ENCODE peak calls at places on chromosomes 2 and 18, in ten cellular contexts. W is suprapubic skin, L is stomach, Q is sigmoid colon, Z is H1, J is K562, H is HepG2, S is transverse colon, K is SK-N-SH, M is GM12878. D is an unnamed sample.

GRCh38 chr2:119788751-119789150 is 29.0 kb downstream of the PTPN4 start:
- DNase-seq in H (no peak), W (no peak), S (no peak), M (no peak), Z (no peak), J (no peak), Q (no peak), L (no peak), K (no peak), D (no peak)

GRCh38 chr18:475202-475624 is 25.3 kb downstream of the COLEC12 start:
- DNase-seq in J (no peak), S (no peak), L (no peak), Q (peak), W (no peak), H (peak), M (no peak), K (no peak), Z (peak), D (no peak)

GRCh38 chr2:177273456-177273855 is 8.9 kb upstream of the NFE2L2 start:
- DNase-seq in W (no peak), Z (no peak), S (no peak), K (no peak), H (no peak), Q (no peak), J (no peak), L (no peak), M (no peak), D (no peak)

GRCh38 chr2:167133614-167134013 is 245.3 kb downstream of the XIRP2 start:
- DNase-seq in W (no peak), Z (no peak), L (no peak), K (no peak), Q (no peak), M (no peak), J (no peak), S (no peak), H (no peak), D (no peak)

GRCh38 chr2:25567406-25567805 is 106.0 kb downstream of the DTNB start:
- DNase-seq in J (peak), Z (no peak), S (no peak), K (peak), H (peak), W (no peak), Q (no peak), L (no peak), M (peak), D (no peak)

GRCh38 chr2:28895189-28895893 is 874 bp downstream of the WDR43 start:
- DNase-seq in K (no peak), Z (no peak), M (no peak), L (no peak), S (peak), H (peak), Q (peak), W (no peak), J (peak), D (no peak)

GRCh38 chr2:238908960-238909951 is 61.4 kb downstream of the TWIST2 start:
- DNase-seq in K (no peak), Z (no peak), L (no peak), H (no peak), Q (peak), W (peak), J (no peak), S (no peak), M (no peak), D (peak)

GRCh38 chr18:36811955-36812354 is 16.8 kb downstream of the TPGS2 start:
- DNase-seq in Z (no peak), Q (no peak), M (no peak), H (no peak), J (no peak), L (no peak), S (no peak), W (no peak), K (no peak), D (no peak)

GRCh38 chr2:212228651-212229253 is 309.9 kb downstream of the ERBB4 start:
- DNase-seq in S (no peak), L (no peak), Q (no peak), H (no peak), Z (no peak), W (no peak), K (no peak), M (no peak), J (no peak), D (no peak)

GRCh38 chr2:29698216-29698615 is 223.2 kb downstream of the ALK start:
- DNase-seq in S (no peak), H (no peak), K (no peak), Q (no peak), L (no peak), M (no peak), Z (no peak), J (no peak), W (no peak), D (no peak)

GRCh38 chr2:20091305-20091991 is 40.0 kb upstream of the LAPTM4A start:
- DNase-seq in Q (peak), S (peak), M (no peak), K (no peak), W (no peak), L (no peak), J (peak), Z (no peak), H (no peak), D (no peak)

GRCh38 chr2:174449033-174449432 is 37.8 kb downstream of the GPR155 start:
- DNase-seq in K (no peak), M (no peak), S (no peak), Z (no peak), Q (no peak), W (no peak), J (no peak), H (no peak), L (no peak), D (no peak)

GRCh38 chr2:174972924-174973323 is 32.3 kb downstream of the CHN1 start:
- DNase-seq in M (no peak), K (no peak), J (no peak), Z (no peak), H (no peak), Q (no peak), S (no peak), L (no peak), W (no peak), D (no peak)

GRCh38 chr2:103410221-103410620 is 648.4 kb downstream of the TMEM182 start:
- DNase-seq in L (no peak), J (no peak), K (no peak), S (no peak), Z (no peak), H (no peak), Q (no peak), W (no peak), M (no peak), D (no peak)

GRCh38 chr18:46727177-46727576 is 29.7 kb downstream of the ST8SIA5 start:
- DNase-seq in L (no peak), H (no peak), S (no peak), Z (no peak), W (no peak), M (no peak), K (no peak), Q (no peak), J (no peak), D (no peak)

GRCh38 chr18:63140997-63141776 is 178.4 kb downstream of the BCL2 start:
- DNase-seq in H (no peak), J (no peak), W (no peak), S (no peak), Q (no peak), M (no peak), L (no peak), Z (no peak), K (no peak), D (no peak)

GRCh38 chr2:101801496-101801895 is 104.0 kb downstream of the MAP4K4 start:
- DNase-seq in Q (no peak), L (no peak), W (no peak), M (no peak), S (no peak), H (no peak), Z (no peak), J (no peak), K (no peak), D (no peak)

GRCh38 chr2:235554385-235554784 is 60.5 kb downstream of the AGAP1 start:
- DNase-seq in L (no peak), M (no peak), K (no peak), J (no peak), W (no peak), S (no peak), H (no peak), Z (no peak), Q (no peak), D (no peak)

GRCh38 chr18:34821669-34822210 is 111.6 kb downstream of the DTNA start:
- DNase-seq in M (no peak), W (no peak), Q (no peak), S (no peak), H (peak), J (no peak), L (no peak), Z (no peak), K (no peak), D (no peak)

GRCh38 chr18:47730795-47731194 is 199.7 kb downstream of the SMAD2 start:
- DNase-seq in J (no peak), H (no peak), Z (no peak), K (no peak), M (no peak), W (peak), L (no peak), S (no peak), Q (peak), D (no peak)

GRCh38 chr2:117536139-117536538 is 278.4 kb upstream of the DDX18 start:
- DNase-seq in Z (no peak), S (no peak), M (no peak), H (peak), J (no peak), Q (no peak), K (no peak), L (no peak), W (no peak), D (no peak)

GRCh38 chr2:16019060-16019475 is 78.7 kb downstream of the MYCN start:
- DNase-seq in S (no peak), Z (no peak), K (no peak), Q (no peak), J (no peak), H (no peak), W (no peak), L (no peak), M (no peak), D (no peak)

GRCh38 chr18:12443631-12444030 is 35.9 kb downstream of the PRELID3A start:
- DNase-seq in W (no peak), J (no peak), L (no peak), H (no peak), Z (no peak), S (no peak), K (no peak), Q (no peak), M (no peak), D (no peak)

GRCh38 chr2:121075641-121076500 is 209.1 kb downstream of the TFCP2L1 start:
- DNase-seq in Z (no peak), H (no peak), Q (peak), K (peak), J (no peak), M (no peak), W (no peak), L (no peak), S (no peak), D (no peak)

GRCh38 chr2:226410212-226410611 is 389.4 kb downstream of the IRS1 start:
- DNase-seq in M (no peak), Z (no peak), H (no peak), J (no peak), W (no peak), S (no peak), L (no peak), K (no peak), Q (no peak), D (no peak)

GRCh38 chr2:227376911-227377396 is 2.2 kb downstream of the TM4SF20 start:
- DNase-seq in J (no peak), M (no peak), K (no peak), L (peak), Z (no peak), Q (no peak), S (no peak), H (no peak), W (no peak), D (no peak)

GRCh38 chr2:35220471-35220870 is 1135.1 kb upstream of the CRIM1 start:
- DNase-seq in M (no peak), Z (no peak), K (no peak), S (no peak), L (no peak), Q (no peak), J (no peak), H (no peak), W (no peak), D (no peak)

GRCh38 chr2:170878505-170878904 is 50.5 kb upstream of the GORASP2 start:
- DNase-seq in K (no peak), Q (no peak), W (no peak), Z (no peak), H (peak), S (no peak), L (no peak), M (no peak), J (no peak), D (no peak)

GRCh38 chr2:230512955-230513748 is 97.2 kb downstream of the SP100 start:
- DNase-seq in J (no peak), H (peak), S (no peak), L (no peak), K (no peak), Z (no peak), Q (no peak), M (no peak), W (no peak), D (no peak)

GRCh38 chr18:57813245-57813644 is 10.1 kb upstream of the ATP8B1 start:
- DNase-seq in Z (no peak), H (peak), Q (no peak), W (no peak), J (no peak), M (no peak), S (no peak), K (no peak), L (no peak), D (no peak)

GRCh38 chr2:174522553-174522952 is 35.7 kb upstream of the GPR155 start:
- DNase-seq in M (no peak), H (no peak), Q (no peak), Z (no peak), W (no peak), S (no peak), J (no peak), L (no peak), K (peak), D (no peak)

GRCh38 chr18:470661-471501 is 29.6 kb downstream of the COLEC12 start:
- DNase-seq in S (no peak), Q (no peak), H (no peak), L (no peak), Z (no peak), W (no peak), M (no peak), J (no peak), K (no peak), D (no peak)

GRCh38 chr2:138722316-138722715 is 57.9 kb downstream of the NXPH2 start:
- DNase-seq in J (no peak), L (no peak), W (no peak), S (no peak), K (no peak), Q (no peak), M (no peak), Z (no peak), H (no peak), D (no peak)

GRCh38 chr2:42498482-42498881 is 4.7 kb upstream of the KCNG3 start:
- DNase-seq in J (no peak), L (no peak), Q (no peak), M (no peak), Z (no peak), W (no peak), K (no peak), S (no peak), H (peak), D (no peak)

GRCh38 chr2:73112026-73112912 is 479 bp downstream of the RAB11FIP5 start:
- DNase-seq in K (peak), Q (peak), H (peak), M (no peak), W (peak), Z (no peak), S (peak), J (peak), L (peak), D (peak)

GRCh38 chr2:237892478-237892877 is 33.1 kb downstream of the RAMP1 start:
- DNase-seq in Q (peak), K (no peak), W (no peak), M (no peak), S (no peak), Z (no peak), L (no peak), H (no peak), J (no peak), D (no peak)

GRCh38 chr2:220531216-220531615 is 903.8 kb downstream of the SLC4A3 start:
- DNase-seq in M (no peak), J (no peak), Z (no peak), H (no peak), L (no peak), S (no peak), Q (no peak), W (no peak), K (no peak), D (no peak)

GRCh38 chr2:102045697-102046096 is 53.9 kb downstream of the IL1R2 start:
- DNase-seq in L (no peak), Q (no peak), K (no peak), S (no peak), Z (no peak), M (no peak), W (no peak), J (no peak), H (no peak), D (no peak)

GRCh38 chr2:177265386-177265690 is 811 bp upstream of the NFE2L2 start:
- DNase-seq in K (no peak), M (no peak), W (peak), Z (no peak), H (no peak), Q (no peak), S (peak), L (no peak), J (no peak), D (peak)

GRCh38 chr2:140986456-140986855 is 1144.4 kb downstream of the LRP1B start:
- DNase-seq in M (no peak), W (no peak), J (no peak), H (no peak), Z (no peak), L (no peak), S (no peak), K (no peak), Q (no peak), D (no peak)

GRCh38 chr2:189425676-189426075 is 15.6 kb upstream of the WDR75 start:
- DNase-seq in M (no peak), J (no peak), Z (no peak), K (no peak), S (no peak), H (no peak), Q (no peak), L (no peak), W (no peak), D (no peak)
- TF ChIP-seq POLR2AphosphoS5 in M (no peak), J (no peak), Z (no peak), K (no peak), S (no peak), H (no peak), Q (no peak), L (no peak), W (no peak), D (no peak)

GRCh38 chr18:27995770-27996502 is 181.0 kb downstream of the CDH2 start:
- DNase-seq in Z (no peak), S (no peak), Q (no peak), J (no peak), L (no peak), K (no peak), H (no peak), W (no peak), M (no peak), D (no peak)

GRCh38 chr18:27994571-27994970 is 182.4 kb downstream of the CDH2 start:
- DNase-seq in H (no peak), W (no peak), S (no peak), Q (no peak), K (no peak), L (no peak), M (no peak), Z (no peak), J (no peak), D (no peak)

GRCh38 chr18:27996792-27997191 is 180.1 kb downstream of the CDH2 start:
- DNase-seq in Z (no peak), Q (no peak), S (no peak), L (no peak), J (no peak), K (no peak), H (no peak), W (no peak), M (no peak), D (no peak)

GRCh38 chr18:27985800-27986199 is 191.1 kb downstream of the CDH2 start:
- DNase-seq in W (no peak), H (no peak), S (no peak), K (no peak), Z (no peak), L (no peak), J (no peak), Q (no peak), M (no peak), D (no peak)

GRCh38 chr18:27991391-27991790 is 185.5 kb downstream of the CDH2 start:
- DNase-seq in M (no peak), Q (no peak), W (no peak), L (no peak), Z (no peak), K (no peak), H (peak), S (no peak), J (no peak), D (no peak)
- TF ChIP-seq EP300 in M (no peak), Q (no peak), W (no peak), L (no peak), Z (no peak), K (no peak), H (no peak), S (no peak), J (no peak), D (no peak)

DNA sequence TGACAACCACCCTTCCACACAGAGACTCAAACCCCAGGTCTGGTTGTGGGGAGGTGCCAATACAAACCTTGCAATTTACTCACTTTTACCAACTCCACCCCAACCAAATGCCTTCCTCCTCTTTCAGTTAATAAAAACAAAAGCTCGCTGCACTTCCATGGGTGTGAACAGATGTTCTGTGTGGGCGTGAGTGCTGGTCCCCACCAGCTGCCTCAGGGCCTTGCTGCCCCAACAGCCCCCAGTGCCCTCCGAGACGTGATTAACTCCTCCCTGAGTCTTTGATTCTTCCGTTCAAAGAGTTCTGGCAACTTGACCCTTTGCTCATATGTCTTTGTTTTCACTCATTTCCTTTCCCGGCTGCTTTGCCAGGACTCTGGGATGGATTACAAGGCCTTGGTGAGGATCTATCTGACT is 258.9 kb upstream of the CXCR4 start:
- DNase-seq in J (no peak), L (no peak), Z (no peak), M (no peak), Q (no peak), H (no peak), W (no peak), K (no peak), S (no peak), D (peak)
- TF ChIP-seq POLR2AphosphoS5 in J (no peak), L (no peak), Z (no peak), M (no peak), Q (no peak), H (no peak), W (no peak), K (no peak), S (no peak), D (no peak)

GRCh38 chr18:67766930-67767329 is 250.4 kb upstream of the DSEL start:
- DNase-seq in J (no peak), Q (no peak), M (peak), L (no peak), S (no peak), K (no peak), W (no peak), H (no peak), Z (no peak), D (no peak)

GRCh38 chr18:67771271-67771670 is 254.8 kb upstream of the DSEL start:
- DNase-seq in K (no peak), J (no peak), M (no peak), W (no peak), L (no peak), H (no peak), S (no peak), Z (no peak), Q (no peak), D (no peak)

DNA sequence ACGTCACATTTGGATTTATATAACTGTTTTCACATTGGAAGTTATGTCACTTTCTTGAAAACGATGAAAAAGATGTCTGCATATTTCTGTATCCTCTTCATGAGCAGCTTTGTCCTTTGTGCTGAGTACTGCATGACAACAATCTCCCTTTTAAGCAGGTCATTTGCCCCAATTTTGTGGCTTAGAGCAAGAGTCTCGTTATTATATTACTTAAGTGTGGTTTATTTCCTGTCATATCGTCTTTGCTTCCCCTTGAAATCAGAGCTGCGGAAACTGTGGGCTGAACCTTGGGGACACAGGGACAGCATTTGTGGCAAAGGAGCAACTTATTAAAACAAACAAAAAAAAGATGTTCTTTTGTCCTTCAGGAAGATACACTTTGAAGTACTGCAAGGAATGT is 254.0 kb upstream of the DSEL start:
- DNase-seq in K (no peak), L (no peak), W (no peak), J (no peak), Q (no peak), Z (no peak), M (no peak), H (no peak), S (no peak), D (no peak)
- TF ChIP-seq EP300 in K (no peak), L (no peak), W (no peak), J (no peak), Q (no peak), Z (no peak), M (no peak), H (no peak), S (no peak), D (no peak)

DNA sequence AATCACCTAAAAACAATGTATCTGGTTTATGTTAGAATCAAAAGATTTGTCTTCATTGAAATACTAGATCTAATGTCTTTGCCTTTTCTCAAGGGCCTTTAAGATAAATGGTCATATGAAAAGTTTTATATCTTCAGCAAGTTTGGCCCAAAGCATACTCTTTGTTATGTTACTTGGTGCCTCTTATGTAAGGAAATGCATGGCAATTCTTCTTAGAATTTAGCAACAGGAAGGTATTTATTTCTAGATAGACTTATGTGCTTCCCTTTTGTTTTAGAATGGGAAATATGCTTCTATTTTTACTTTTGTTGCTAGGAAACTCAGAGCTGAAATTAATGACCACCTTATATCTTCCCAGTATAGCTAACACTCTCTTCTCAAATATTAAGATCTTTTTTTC is 117.4 kb upstream of the DLX2 start:
- DNase-seq in H (no peak), J (no peak), Z (no peak), S (no peak), K (no peak), W (no peak), Q (no peak), L (no peak), M (no peak), D (no peak)
- TF ChIP-seq POLR2AphosphoS5 in H (no peak), J (no peak), Z (no peak), S (no peak), K (no peak), W (no peak), Q (no peak), L (no peak), M (no peak), D (no peak)

D was measured in upper lobe of left lung.